ENCODE peak calls at places on chromosomes 2 and 18, in five cellular contexts. N is cardiac muscle cell, M is breast epithelium, W is prostate gland, H is ovary. J is an unnamed sample. For H3K27me3, the result is how much of the 10 kb centered on the place peaks cover.

GRCh38 chr2:63320669-63321068 is 267.6 kb downstream of the WDPCP start:
- DNase-seq in N (no peak), M (no peak), W (no peak), H (no peak), J (no peak)

GRCh38 chr2:80288576-80288975 is 16.0 kb downstream of the LRRTM1 start:
- DNase-seq in W (no peak), M (no peak), N (peak), H (no peak), J (no peak)

GRCh38 chr2:45469314-45470099 is 141.6 kb downstream of the SRBD1 start:
- DNase-seq in N (no peak), H (no peak), M (no peak), W (peak), J (no peak)

GRCh38 chr2:178882666-178883440 is 75.6 kb upstream of the TTN start:
- DNase-seq in W (no peak), H (peak), M (no peak), N (no peak), J (no peak)

GRCh38 chr18:6729247-6730091 is at the start of gene ARHGAP28:
- DNase-seq in H (peak), N (peak), M (peak), W (peak), J (peak)

GRCh38 chr2:197993830-197994229 is 189.4 kb downstream of the PLCL1 start:
- DNase-seq in H (no peak), M (no peak), N (no peak), W (no peak), J (no peak)

GRCh38 chr2:183025993-183026392 is 12.3 kb downstream of the NCKAP1 start:
- DNase-seq in H (no peak), N (no peak), W (no peak), M (no peak), J (no peak)

GRCh38 chr18:62327977-62328376 is 2.9 kb downstream of the TNFRSF11A start:
- DNase-seq in W (no peak), M (no peak), N (no peak), H (no peak), J (no peak)

GRCh38 chr2:199988176-199988575 is 32.8 kb downstream of the MAIP1 start:
- DNase-seq in W (no peak), N (no peak), H (no peak), M (no peak), J (peak)

GRCh38 chr2:233513953-233514655 is 52.5 kb downstream of the USP40 start:
- DNase-seq in N (no peak), W (peak), H (no peak), M (no peak), J (no peak)

GRCh38 chr2:151907286-151907932 is 79.2 kb upstream of the ARL5A start:
- DNase-seq in M (no peak), N (no peak), W (no peak), H (no peak), J (no peak)

GRCh38 chr2:182023235-182023634 is 37.6 kb downstream of the PPP1R1C start:
- DNase-seq in N (no peak), M (no peak), W (no peak), H (no peak), J (no peak)

GRCh38 chr2:226733189-226733858 is 66.3 kb downstream of the IRS1 start:
- DNase-seq in M (no peak), H (no peak), W (no peak), N (no peak), J (no peak)

GRCh38 chr2:185978634-185979405 is 240.2 kb downstream of the FSIP2 start:
- DNase-seq in H (no peak), W (no peak), N (no peak), M (no peak), J (no peak)

GRCh38 chr2:182824056-182824758 is 42.2 kb downstream of the FRZB start:
- DNase-seq in W (no peak), H (no peak), M (no peak), N (no peak), J (no peak)

GRCh38 chr2:73972846-73973245 is 11.9 kb upstream of the TET3 start:
- DNase-seq in N (no peak), W (no peak), M (no peak), H (no peak), J (no peak)

GRCh38 chr2:197113221-197113831 is 186.8 kb upstream of the PGAP1 start:
- DNase-seq in M (no peak), H (no peak), W (no peak), N (peak), J (no peak)

GRCh38 chr2:23721454-23721826 is 205.5 kb downstream of the ATAD2B start:
- DNase-seq in M (no peak), W (no peak), H (no peak), N (no peak), J (no peak)

GRCh38 chr2:106863387-106863786 is 22.6 kb downstream of the ST6GAL2 start:
- DNase-seq in N (no peak), W (no peak), H (no peak), M (no peak), J (no peak)

GRCh38 chr2:111918383-111918806 is 20.0 kb downstream of the MERTK start:
- DNase-seq in M (no peak), N (no peak), H (no peak), W (no peak), J (no peak)

GRCh38 chr2:44638649-44639048 is 276.9 kb downstream of the CAMKMT start:
- DNase-seq in H (no peak), W (no peak), M (no peak), N (peak), J (peak)

GRCh38 chr2:27946530-27946929 is 56.0 kb downstream of the BABAM2 start:
- DNase-seq in N (no peak), W (no peak), H (no peak), M (no peak), J (no peak)

GRCh38 chr2:226609361-226609760 is 190.3 kb downstream of the IRS1 start:
- DNase-seq in W (no peak), N (no peak), H (no peak), M (no peak), J (no peak)

GRCh38 chr2:148764820-148765219 is 110.2 kb upstream of the KIF5C start:
- DNase-seq in H (no peak), W (no peak), M (no peak), N (no peak), J (no peak)

GRCh38 chr2:233439191-233439590 is 84.9 kb downstream of the DGKD start:
- DNase-seq in W (no peak), N (no peak), H (peak), M (no peak), J (peak)

GRCh38 chr2:209633911-209634310 is 137.7 kb upstream of the UNC80 start:
- DNase-seq in W (no peak), N (no peak), H (no peak), M (no peak), J (no peak)

GRCh38 chr2:178542161-178542560 is 61.9 kb downstream of the PLEKHA3 start:
- DNase-seq in N (no peak), M (no peak), H (no peak), W (no peak), J (no peak)

GRCh38 chr2:111116843-111117665 is 3.7 kb upstream of the BCL2L11 start:
- DNase-seq in N (peak), W (peak), M (peak), H (peak), J (peak)

GRCh38 chr2:195535911-195536522 is 121.0 kb upstream of the SLC39A10 start:
- DNase-seq in M (no peak), H (no peak), N (no peak), W (no peak), J (no peak)

GRCh38 chr2:184611221-184612085 is 13.1 kb downstream of the ZNF804A start:
- DNase-seq in N (peak), W (no peak), H (no peak), M (no peak), J (no peak)

GRCh38 chr2:146457221-146457620 is 1387.6 kb upstream of the ACVR2A start:
- DNase-seq in W (no peak), M (no peak), H (no peak), N (no peak), J (no peak)

DNA sequence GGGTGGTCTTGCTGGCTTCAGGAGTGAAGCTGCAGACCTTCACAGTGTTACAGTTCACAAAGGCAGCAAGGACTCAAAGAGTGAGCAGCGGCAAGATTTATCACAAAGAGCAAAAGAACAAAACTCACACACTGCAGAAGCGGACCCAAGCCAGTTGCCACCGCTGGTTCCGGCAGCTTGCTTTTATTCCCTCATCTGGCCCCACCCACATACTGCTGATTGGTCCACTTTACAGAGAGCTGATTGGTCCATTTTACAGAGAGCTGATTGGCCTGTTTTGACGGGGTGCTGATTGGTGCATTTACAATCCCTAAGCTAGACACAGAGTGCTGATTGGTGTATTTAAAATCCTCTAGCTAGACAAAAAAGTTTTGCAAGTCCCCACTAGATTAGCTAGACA is 37.3 kb upstream of the ZNF532 start:
- DNase-seq in N (no peak), H (no peak), M (no peak), W (no peak), J (no peak)
- TF ChIP-seq CTCF in N (no peak), H (no peak), M (no peak), W (no peak), J (no peak)

DNA sequence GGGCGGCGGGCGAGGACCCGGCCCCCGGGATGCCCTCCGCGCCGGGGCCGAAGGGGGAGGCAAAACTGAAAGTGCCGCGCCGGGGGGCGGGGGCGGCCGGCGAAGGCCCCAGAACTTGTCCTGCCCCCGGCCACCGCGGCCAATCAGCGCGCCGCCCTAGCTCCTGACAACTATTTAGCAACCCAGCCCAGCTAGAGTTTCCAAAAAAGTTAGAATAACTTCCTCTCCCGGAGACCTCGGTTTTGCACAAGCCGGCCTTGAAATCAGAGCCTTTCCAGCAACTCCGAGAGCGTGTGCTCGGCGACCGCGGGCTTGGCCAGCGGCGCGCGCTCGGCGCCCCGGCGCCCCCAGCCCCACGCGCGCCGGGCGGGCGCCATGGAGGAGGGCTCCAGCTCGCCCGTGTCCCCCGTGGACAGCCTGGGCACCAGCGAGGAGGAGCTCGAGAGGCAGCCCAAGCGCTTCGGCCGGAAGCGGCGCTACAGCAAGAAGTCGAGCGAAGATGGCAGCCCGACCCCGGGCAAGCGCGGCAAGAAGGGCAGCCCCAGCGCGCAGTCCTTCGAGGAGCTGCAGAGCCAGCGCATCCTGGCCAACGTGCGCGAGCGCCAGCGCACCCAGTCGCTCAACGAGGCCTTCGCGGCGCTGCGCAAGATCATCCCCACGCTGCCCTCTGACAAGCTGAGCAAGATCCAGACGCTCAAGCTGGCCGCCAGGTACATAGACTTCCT is at the start of gene TWIST2:
- DNase-seq in H (peak), W (peak), M (peak), N (no peak), J (peak)
- H3K27me3 ChIP-seq in H (under half), W (under half), M (under half), N (under half), J (half or more)

GRCh38 chr2:58708565-58708964 is 467.4 kb upstream of the FANCL start:
- DNase-seq in W (no peak), H (no peak), M (no peak), N (no peak), J (no peak)
- TF ChIP-seq CTCF in W (no peak), H (no peak), M (no peak), N (no peak), J (no peak)

DNA sequence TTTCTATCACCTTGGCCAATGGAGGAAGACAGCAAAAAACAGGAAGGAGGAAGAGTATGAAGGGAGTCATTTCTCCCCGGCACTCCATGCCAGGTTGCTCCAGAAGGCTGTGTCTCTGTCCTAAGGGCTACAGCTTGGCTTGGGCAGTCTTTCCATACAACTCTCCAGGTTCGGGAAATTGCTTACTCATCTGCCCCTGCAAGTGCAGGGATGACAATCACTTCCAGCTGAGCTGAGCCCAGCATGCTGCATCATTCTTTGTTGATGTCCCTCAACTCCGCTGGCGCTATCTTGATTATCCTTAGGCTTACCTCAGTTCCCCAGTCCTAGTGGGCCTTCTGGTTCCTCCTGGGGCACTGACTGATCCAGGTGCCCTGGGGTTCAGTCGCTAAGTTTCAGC is 86.9 kb upstream of the COPS8 start:
- DNase-seq in H (no peak), M (no peak), N (no peak), W (peak), J (no peak)
- H3K27me3 ChIP-seq in H (under half), M (under half), N (under half), W (under half), J (under half)

DNA sequence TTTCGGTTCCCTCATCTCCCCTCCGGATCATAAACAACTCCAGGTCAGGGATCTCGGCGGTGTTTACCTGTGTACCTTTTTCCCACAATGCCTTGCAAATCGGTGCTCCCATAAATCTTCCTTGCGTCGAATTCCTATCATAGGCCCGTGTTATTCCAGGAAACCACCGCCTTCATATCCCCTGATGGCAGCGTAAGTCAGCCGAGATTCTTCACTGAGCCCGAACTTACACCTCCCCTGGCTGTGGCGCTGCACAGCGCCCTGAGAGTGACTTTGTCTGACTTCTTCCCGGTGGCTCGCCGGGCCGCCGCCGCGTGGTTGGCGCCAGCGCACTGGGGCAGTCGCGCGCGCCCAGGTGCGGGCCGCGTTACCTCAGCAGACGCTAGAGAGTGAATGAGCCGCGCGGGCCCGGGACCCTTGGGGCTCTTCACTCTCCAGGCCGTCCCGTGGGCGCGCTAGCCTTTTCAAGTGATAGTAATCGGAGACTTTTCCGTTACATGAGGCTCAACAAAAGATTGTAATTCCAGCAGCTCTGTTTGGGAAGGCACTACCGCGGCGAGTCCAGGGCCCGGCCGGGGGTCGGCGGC is 101.6 kb downstream of the SPTBN1 start:
- DNase-seq in W (peak), N (peak), H (peak), M (peak), J (no peak)
- TF ChIP-seq CTCF in W (peak), N (no peak), H (no peak), M (no peak), J (peak)

GRCh38 chr2:239870276-239870675 is 154.9 kb downstream of the NDUFA10 start:
- DNase-seq in M (no peak), W (no peak), H (no peak), N (no peak), J (no peak)
- H3K27me3 ChIP-seq in M (under half), W (under half), H (under half), N (under half), J (under half)

J was measured in heart right ventricle.